ENCODE peak calls at places on chromosomes 12 and 14, in nine cellular contexts. G is mesenchymal stem cell; U is vagina; A is heart right ventricle; W is PC-9; V is sigmoid colon; I is naive thymus-derived CD4-positive, alpha-beta T cell; H is dorsolateral prefrontal cortex; E is H9. B is an unnamed sample.

GRCh38 chr12:57452181-57452936 is 2.7 kb upstream of the INHBE start:
- DNase-seq in V (no peak), U (no peak), H (no peak), G (peak), E (no peak), W (no peak), A (peak), I (no peak), B (no peak)

GRCh38 chr14:90999299-90999698 is 61.1 kb downstream of the RPS6KA5 start:
- DNase-seq in V (peak), H (peak), A (no peak), W (no peak), U (no peak), G (no peak), E (no peak), I (no peak), B (no peak)

GRCh38 chr12:113271466-113271852 is 50.2 kb downstream of the TPCN1 start:
- DNase-seq in A (no peak), G (no peak), U (no peak), E (no peak), W (no peak), I (no peak), H (no peak), V (no peak), B (no peak)

GRCh38 chr12:118525216-118525615 is 148.9 kb downstream of the SUDS3 start:
- DNase-seq in I (no peak), H (no peak), G (no peak), A (no peak), U (no peak), W (no peak), V (no peak), E (no peak), B (no peak)

GRCh38 chr12:70646850-70647249 is 9.6 kb upstream of the PTPRB start:
- DNase-seq in I (no peak), H (no peak), G (no peak), U (no peak), E (no peak), V (no peak), A (no peak), W (no peak), B (no peak)

GRCh38 chr14:92392726-92393125 is 69.8 kb downstream of the SLC24A4 start:
- DNase-seq in G (no peak), U (no peak), A (no peak), W (no peak), H (no peak), E (no peak), I (no peak), V (no peak), B (no peak)

GRCh38 chr14:73753043-73753886 is 39.1 kb upstream of the PNMA1 start:
- DNase-seq in H (no peak), A (peak), I (peak), U (no peak), E (peak), V (peak), G (peak), W (peak), B (no peak)

GRCh38 chr14:78959674-78960264 is 789.6 kb downstream of the NRXN3 start:
- DNase-seq in V (peak), I (no peak), H (peak), W (peak), A (peak), E (peak), U (no peak), G (peak), B (peak)

GRCh38 chr12:115984607-115985006 is 292.9 kb downstream of the MED13L start:
- DNase-seq in U (no peak), I (no peak), H (no peak), E (no peak), G (no peak), A (no peak), W (no peak), V (no peak), B (no peak)

GRCh38 chr14:75254381-75254821 is 24.2 kb upstream of the FOS start:
- DNase-seq in W (peak), H (no peak), A (peak), G (no peak), I (no peak), E (no peak), V (no peak), U (no peak), B (peak)

GRCh38 chr12:127293507-127294310 is 973.3 kb upstream of the TMEM132C start:
- DNase-seq in V (no peak), I (no peak), U (no peak), E (peak), H (peak), A (no peak), W (peak), G (peak), B (no peak)

GRCh38 chr14:100278702-100279101 is 27.5 kb downstream of the SLC25A29 start:
- DNase-seq in H (no peak), A (no peak), W (no peak), U (no peak), I (no peak), V (no peak), G (peak), E (no peak), B (no peak)

GRCh38 chr12:41103614-41104013 is 84.5 kb upstream of the PDZRN4 start:
- DNase-seq in E (no peak), G (no peak), A (no peak), V (no peak), H (no peak), I (no peak), U (no peak), W (no peak), B (no peak)

GRCh38 chr14:75515631-75515999 is 6.7 kb upstream of the BATF start:
- DNase-seq in I (no peak), G (no peak), V (no peak), A (no peak), E (no peak), U (no peak), H (no peak), W (no peak), B (no peak)

GRCh38 chr14:75554482-75554881 is 23.9 kb upstream of the FLVCR2 start:
- DNase-seq in U (no peak), I (no peak), E (no peak), G (peak), V (no peak), W (peak), H (no peak), A (no peak), B (peak)

GRCh38 chr14:40417777-40418401 is 985.7 kb upstream of the FBXO33 start:
- DNase-seq in V (no peak), U (no peak), A (no peak), G (peak), W (peak), H (peak), I (no peak), E (peak), B (no peak)

GRCh38 chr12:30980886-30981662 is 54.5 kb downstream of the TSPAN11 start:
- DNase-seq in W (no peak), E (no peak), U (no peak), I (no peak), G (no peak), V (no peak), H (peak), A (peak), B (no peak)

GRCh38 chr12:80509781-80510556 is 65.9 kb downstream of the PTPRQ start:
- DNase-seq in E (no peak), I (no peak), U (no peak), V (no peak), H (no peak), A (no peak), W (no peak), G (peak), B (no peak)

GRCh38 chr14:63682727-63683593 is 41.3 kb upstream of the WDR89 start:
- DNase-seq in G (no peak), I (no peak), V (no peak), H (no peak), U (no peak), E (no peak), W (no peak), A (no peak), B (no peak)

GRCh38 chr14:63673882-63674497 is 32.3 kb upstream of the WDR89 start:
- DNase-seq in G (no peak), I (no peak), E (no peak), A (no peak), U (no peak), H (no peak), V (no peak), W (no peak), B (no peak)

GRCh38 chr14:63677891-63678379 is 36.3 kb upstream of the WDR89 start:
- DNase-seq in G (peak), W (peak), I (no peak), E (no peak), V (no peak), A (no peak), U (no peak), H (no peak), B (peak)

GRCh38 chr14:63676615-63677014 is 34.9 kb upstream of the WDR89 start:
- DNase-seq in A (no peak), V (no peak), E (no peak), G (no peak), U (no peak), H (no peak), I (no peak), W (no peak), B (no peak)

DNA sequence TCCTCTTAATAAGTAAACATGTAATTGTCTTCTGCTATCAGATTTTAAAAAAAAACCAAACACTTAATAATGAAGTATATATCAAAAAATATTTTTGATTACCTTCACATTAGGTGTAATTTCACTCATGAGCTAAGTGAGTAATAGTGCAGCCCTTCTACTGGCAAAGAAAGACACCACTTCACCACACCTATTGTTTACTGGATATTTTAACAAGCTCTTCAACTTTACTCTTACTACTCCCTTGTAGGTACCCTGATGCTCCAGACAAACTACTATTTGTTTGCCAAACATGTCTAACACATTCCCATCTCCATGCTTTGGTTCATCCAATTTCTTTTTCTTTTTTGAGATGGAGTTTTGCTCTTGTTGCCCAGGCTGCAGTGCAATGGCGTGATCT is 36.9 kb upstream of the WDR89 start:
- DNase-seq in U (no peak), I (no peak), E (no peak), G (no peak), V (no peak), A (no peak), W (no peak), H (no peak), B (no peak)
- H3K27ac ChIP-seq in U (no peak), I (no peak), E (no peak), G (no peak), V (no peak), A (no peak), W (peak), H (no peak), B (peak)

DNA sequence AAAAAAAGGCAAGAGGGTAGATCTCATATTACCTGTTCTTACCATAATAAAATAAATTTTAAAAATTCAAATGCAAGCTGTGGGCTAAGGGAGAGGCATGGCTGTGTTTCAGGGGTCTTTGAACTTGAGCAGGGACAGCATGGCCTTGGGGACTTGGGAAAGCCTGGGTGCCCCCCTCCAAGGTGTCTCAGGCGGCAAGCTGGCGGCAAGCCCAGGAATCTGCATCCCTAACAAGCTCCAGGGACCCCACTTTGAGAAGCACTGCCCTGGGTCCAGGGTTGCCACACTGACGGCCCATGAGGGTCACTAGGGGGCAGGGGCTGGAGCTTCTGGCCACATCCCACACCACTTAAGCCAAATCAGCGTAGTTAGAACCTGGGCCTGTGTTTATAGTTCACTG is 193.8 kb downstream of the SLC15A4 start:
- DNase-seq in A (no peak), W (no peak), G (no peak), V (no peak), H (no peak), E (no peak), U (no peak), I (no peak), B (no peak)
- H3K27ac ChIP-seq in A (no peak), W (no peak), G (no peak), V (no peak), H (no peak), E (no peak), U (no peak), I (no peak), B (no peak)

GRCh38 chr12:44859998-44860689 is 16.0 kb downstream of the NELL2 start:
- DNase-seq in U (no peak), A (no peak), V (no peak), E (no peak), G (no peak), W (no peak), H (no peak), I (no peak), B (no peak)

GRCh38 chr12:44869503-44869902 is 6.6 kb downstream of the NELL2 start:
- DNase-seq in H (no peak), I (no peak), V (no peak), G (no peak), E (no peak), U (no peak), A (no peak), W (no peak), B (no peak)

GRCh38 chr12:44858456-44858855 is 17.7 kb downstream of the NELL2 start:
- DNase-seq in G (no peak), A (no peak), V (no peak), W (no peak), E (no peak), I (no peak), U (no peak), H (no peak), B (no peak)

DNA sequence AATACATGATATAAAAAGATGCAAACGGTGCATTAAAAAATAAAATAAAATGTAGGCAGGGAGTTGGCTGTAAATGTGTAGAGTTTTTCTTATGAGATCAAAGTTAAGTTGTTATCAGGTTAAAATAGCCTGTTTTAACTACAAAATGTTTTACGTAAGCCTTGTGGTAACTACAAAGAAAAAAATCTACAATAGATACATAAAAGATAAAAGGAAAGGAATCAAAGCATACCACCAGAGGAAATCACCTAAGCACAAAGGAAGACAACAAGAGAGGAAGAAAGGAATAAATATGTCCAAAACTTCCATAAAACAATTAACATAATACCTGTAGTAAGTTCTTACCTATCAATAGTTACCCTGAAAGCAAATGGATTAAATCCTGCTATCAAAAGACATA is 12.2 kb downstream of the NELL2 start:
- DNase-seq in U (no peak), V (no peak), A (no peak), H (no peak), G (no peak), W (no peak), E (no peak), I (peak), B (no peak)
- H3K27ac ChIP-seq in U (no peak), V (no peak), A (no peak), H (no peak), G (no peak), W (no peak), E (no peak), I (no peak), B (no peak)

DNA sequence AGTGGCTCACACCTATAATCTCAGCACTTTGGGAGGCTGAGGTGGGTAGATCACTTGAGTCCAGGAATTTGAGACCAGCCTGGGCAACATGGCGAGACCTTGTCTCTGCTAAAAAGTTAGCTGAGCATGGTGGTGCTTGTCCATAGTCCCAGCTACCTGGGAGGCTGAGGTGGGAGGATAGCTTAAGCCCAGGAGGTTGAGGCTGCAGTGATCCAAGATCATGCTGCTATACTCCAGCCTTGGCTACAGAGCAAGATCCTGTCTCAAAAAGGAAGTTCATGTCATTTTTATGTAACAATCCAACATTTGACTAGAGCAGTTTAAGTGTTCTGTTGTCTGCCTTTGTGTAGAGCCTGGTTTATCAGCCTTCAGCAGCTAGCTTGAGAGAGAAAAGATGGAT is 6.2 kb downstream of the OXA1L start:
- DNase-seq in H (no peak), V (no peak), E (no peak), G (no peak), U (no peak), A (no peak), W (no peak), I (no peak), B (no peak)
- H3K27ac ChIP-seq in H (no peak), V (no peak), E (no peak), G (no peak), U (no peak), A (no peak), W (no peak), I (no peak), B (no peak)

DNA sequence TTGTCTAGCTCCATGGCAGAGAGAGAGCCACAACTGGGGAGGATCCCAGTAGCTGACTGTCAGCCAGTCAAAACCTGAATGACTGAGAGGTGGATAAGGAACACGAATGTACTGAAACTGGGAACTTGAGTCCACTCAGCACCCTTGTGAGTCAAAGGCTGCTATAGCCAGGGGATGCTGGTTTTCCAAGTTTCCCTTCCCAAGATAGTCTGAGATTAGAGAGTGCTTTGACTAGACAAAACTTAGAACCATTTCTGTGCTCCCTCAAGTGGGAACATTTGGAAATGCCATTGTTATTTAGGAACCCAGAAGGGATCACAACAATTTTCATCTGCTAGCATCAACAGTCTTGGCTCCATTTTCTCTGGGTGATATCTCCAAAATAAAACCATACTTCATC is 4.0 kb downstream of the PRKAG1 start:
- DNase-seq in U (no peak), A (no peak), I (no peak), W (no peak), V (no peak), G (peak), H (no peak), E (no peak), B (no peak)
- H3K27ac ChIP-seq in U (no peak), A (no peak), I (no peak), W (no peak), V (no peak), G (no peak), H (no peak), E (no peak), B (no peak)

GRCh38 chr14:66643344-66643743 is 135.4 kb downstream of the GPHN start:
- DNase-seq in G (no peak), E (no peak), V (no peak), W (no peak), I (no peak), H (no peak), U (no peak), A (no peak), B (no peak)
- H3K27ac ChIP-seq in G (no peak), E (no peak), V (no peak), W (no peak), I (no peak), H (no peak), U (no peak), A (no peak), B (no peak)

B was measured in epithelial cell of prostate.